ENCODE peak calls at places on chromosome 1, in four cellular contexts. E, Z, F and B are unnamed samples.
A peak's percentile ranks its signal among the peaks of the same experiment; 100 is the strongest.

GRCh38 chr1:155277896-155278688 is 829 bp downstream of the HCN3 start:
- DNase-seq in E (no peak), F (no peak), Z (peak; percentile 68), B (no peak)

GRCh38 chr1:55384589-55385136 is 169.5 kb upstream of the USP24 start:
- DNase-seq in F (no peak), E (no peak), Z (no peak), B (no peak)

GRCh38 chr1:155970531-155971167 is 7.7 kb downstream of the ARHGEF2 start:
- DNase-seq in Z (no peak), E (no peak), F (peak; percentile 69), B (peak; percentile 90)

GRCh38 chr1:22143065-22143514 is at the start of gene WNT4:
- DNase-seq in E (no peak), Z (peak; percentile 72), F (no peak), B (peak; percentile 46)

GRCh38 chr1:195866383-195867222 is 741.6 kb downstream of the KCNT2 start:
- DNase-seq in Z (no peak), E (no peak), F (no peak), B (no peak)

GRCh38 chr1:14363191-14363590 is 235.3 kb upstream of the KAZN start:
- DNase-seq in E (no peak), Z (no peak), F (no peak), B (no peak)

GRCh38 chr1:221294244-221294643 is 415.0 kb downstream of the HLX start:
- DNase-seq in Z (no peak), E (no peak), F (peak; percentile 30), B (no peak)

GRCh38 chr1:66206563-66207154 is 327.3 kb upstream of the SGIP1 start:
- DNase-seq in Z (no peak), E (no peak), F (no peak), B (no peak)

GRCh38 chr1:92972413-92973129 is 11.3 kb upstream of the DIPK1A start:
- DNase-seq in Z (no peak), E (no peak), F (no peak), B (no peak)

GRCh38 chr1:180616441-180616840 is 15.4 kb upstream of the XPR1 start:
- DNase-seq in Z (no peak), E (no peak), F (no peak), B (no peak)